ENCODE peak calls at places on chromosomes 7 and 10, in four cellular contexts. A is RPMI7951, R is left ventricle myocardium inferior, K is GM04504. P is an unnamed sample.

GRCh38 chr10:48330269-48330668 is 23.8 kb downstream of the MAPK8 start:
- DNase-seq in A (no peak), R (no peak), K (no peak), P (peak; percentile 40)

GRCh38 chr10:2232479-2232878 is 495.2 kb upstream of the ADARB2 start:
- DNase-seq in A (peak; percentile 33), R (no peak), K (no peak), P (no peak)

GRCh38 chr7:143322646-143323343 is 6.9 kb downstream of the CLCN1 start:
- DNase-seq in A (no peak), R (peak; percentile 52), K (no peak), P (no peak)

GRCh38 chr7:105876964-105877601 is 684 bp upstream of the ATXN7L1 start:
- DNase-seq in A (peak; percentile 61), R (peak; percentile 32), K (no peak), P (peak; percentile 34)

GRCh38 chr7:140542226-140542625 is 62.9 kb upstream of the MKRN1 start:
- DNase-seq in A (peak; percentile 77), R (peak; percentile 62), K (no peak), P (peak; percentile 63)

GRCh38 chr10:91683976-91684375 is 51.1 kb upstream of the PPP1R3C start:
- DNase-seq in A (peak; percentile 63), R (no peak), K (peak; percentile 58), P (peak; percentile 96)

GRCh38 chr10:100713859-100714565 is 31.4 kb upstream of the PAX2 start:
- DNase-seq in A (no peak), R (no peak), K (no peak), P (no peak)

GRCh38 chr10:66307826-66308225 is 618.0 kb upstream of the LRRTM3 start:
- DNase-seq in A (no peak), R (no peak), K (no peak), P (no peak)

GRCh38 chr10:97250952-97251351 is 41.5 kb downstream of the ARHGAP19 start:
- DNase-seq in A (no peak), R (no peak), K (no peak), P (no peak)

GRCh38 chr10:101019440-101019703 is 11.6 kb downstream of the PDZD7 start:
- DNase-seq in A (no peak), R (no peak), K (no peak), P (no peak)

GRCh38 chr10:15238553-15239335 is 70.3 kb upstream of the NMT2 start:
- DNase-seq in A (peak; percentile 54), R (no peak), K (peak; percentile 19), P (peak; percentile 60)

GRCh38 chr10:23695825-23696420 is 257.0 kb downstream of the OTUD1 start:
- DNase-seq in A (no peak), R (no peak), K (no peak), P (no peak)

GRCh38 chr7:24713039-24713793 is 44.0 kb downstream of the GSDME start:
- DNase-seq in A (no peak), R (no peak), K (no peak), P (no peak)

GRCh38 chr10:104151737-104152136 is 29.8 kb downstream of the SFR1 start:
- DNase-seq in A (no peak), R (no peak), K (no peak), P (no peak)

GRCh38 chr7:4070214-4070613 is 611.9 kb upstream of the FOXK1 start:
- DNase-seq in A (no peak), R (no peak), K (no peak), P (no peak)

GRCh38 chr10:119315128-119316001 is 108.0 kb downstream of the GRK5 start:
- DNase-seq in A (peak; percentile 86), R (no peak), K (peak; percentile 84), P (peak; percentile 98)

GRCh38 chr7:42292991-42293521 is 56.0 kb upstream of the GLI3 start:
- DNase-seq in A (peak; percentile 70), R (no peak), K (no peak), P (no peak)

GRCh38 chr10:122112625-122113160 is 123.7 kb downstream of the TACC2 start:
- DNase-seq in A (peak; percentile 96), R (peak; percentile 86), K (peak; percentile 88), P (peak; percentile 96)

GRCh38 chr7:127654404-127655392 is 2.7 kb downstream of the SND1 start:
- DNase-seq in A (no peak), R (no peak), K (no peak), P (no peak)

GRCh38 chr7:24756545-24756988 is 697 bp downstream of the GSDME start:
- DNase-seq in A (no peak), R (no peak), K (no peak), P (peak; percentile 53)

GRCh38 chr7:37128644-37129043 is 320.0 kb downstream of the ELMO1 start:
- DNase-seq in A (no peak), R (no peak), K (no peak), P (no peak)

GRCh38 chr10:119726291-119727261 is 726 bp downstream of the INPP5F start:
- DNase-seq in A (no peak), R (peak; percentile 54), K (no peak), P (no peak)

GRCh38 chr7:46343802-46344201 is 422.7 kb upstream of the IGFBP3 start:
- DNase-seq in A (no peak), R (no peak), K (no peak), P (no peak)

GRCh38 chr7:47730135-47730534 is 148.2 kb upstream of the TNS3 start:
- DNase-seq in A (no peak), R (no peak), K (no peak), P (no peak)

GRCh38 chr10:122331615-122332446 is 42.7 kb upstream of the PLEKHA1 start:
- DNase-seq in A (peak; percentile 61), R (no peak), K (no peak), P (no peak)

GRCh38 chr10:35300063-35300699 is 36.1 kb upstream of the CCNY start:
- DNase-seq in A (peak; percentile 80), R (peak; percentile 23), K (peak; percentile 51), P (peak; percentile 43)

GRCh38 chr10:46550795-46551700 is 5.4 kb downstream of the GPRIN2 start:
- DNase-seq in A (no peak), R (peak; percentile 12), K (no peak), P (no peak)

GRCh38 chr7:82173400-82174021 is 270.1 kb downstream of the CACNA2D1 start:
- DNase-seq in A (no peak), R (no peak), K (no peak), P (no peak)

GRCh38 chr7:26090927-26091519 is 61.0 kb upstream of the NFE2L3 start:
- DNase-seq in A (peak; percentile 70), R (no peak), K (peak; percentile 17), P (peak; percentile 74)

GRCh38 chr7:29372351-29372931 is 177.9 kb downstream of the CHN2 start:
- DNase-seq in A (no peak), R (no peak), K (no peak), P (no peak)

GRCh38 chr7:45457591-45457990 is 116.6 kb upstream of the ADCY1 start:
- DNase-seq in A (peak; percentile 58), R (no peak), K (no peak), P (no peak)